ENCODE peak calls at places on chromosomes 11 and 22, in six cellular contexts. H is left lung, T is SK-N-SH, Y is lung, K is heart right ventricle, M is heart left ventricle. C is an unnamed sample.

GRCh38 chr11:123585206-123585605 is 69.2 kb downstream of the SCN3B start:
- DNase-seq in T (no peak), K (no peak), Y (no peak), H (no peak), M (no peak), C (no peak)

GRCh38 chr11:77346906-77347603 is 45.6 kb upstream of the GDPD4 start:
- DNase-seq in H (no peak), T (no peak), Y (no peak), K (no peak), M (no peak), C (no peak)

GRCh38 chr22:23893957-23894709 is at the start of gene MIF:
- DNase-seq in H (peak; percentile 100), M (peak; percentile 96), Y (peak; percentile 96), T (peak; percentile 98), K (peak; percentile 94), C (peak; percentile 97)

GRCh38 chr11:125938418-125938817 is 7.4 kb upstream of the VSIG10L2 start:
- DNase-seq in T (no peak), M (no peak), Y (no peak), H (no peak), K (no peak), C (no peak)

GRCh38 chr22:50633771-50634170 is 5.8 kb upstream of the ARSA start:
- DNase-seq in K (no peak), T (peak; percentile 7), Y (no peak), H (no peak), M (no peak), C (no peak)

GRCh38 chr11:113240389-113240788 is 74.0 kb upstream of the TTC12 start:
- DNase-seq in H (no peak), Y (no peak), K (no peak), T (no peak), M (no peak), C (no peak)

GRCh38 chr11:115476463-115477286 is 27.5 kb downstream of the CADM1 start:
- DNase-seq in M (no peak), T (no peak), Y (no peak), K (no peak), H (no peak), C (no peak)

GRCh38 chr11:95337972-95338429 is 107.0 kb upstream of the SESN3 start:
- DNase-seq in K (no peak), H (no peak), T (no peak), Y (no peak), M (no peak), C (no peak)

GRCh38 chr22:19429950-19430889 is 1.3 kb downstream of the HIRA start:
- DNase-seq in Y (no peak), T (peak; percentile 40), M (no peak), H (no peak), K (peak; percentile 28), C (peak; percentile 25)

GRCh38 chr11:65218446-65218845 is 36.7 kb downstream of the CAPN1 start:
- DNase-seq in Y (no peak), H (peak; percentile 27), K (no peak), M (peak; percentile 13), T (no peak), C (no peak)

GRCh38 chr22:45007247-45007945 is 2.4 kb downstream of the PHF21B start:
- DNase-seq in T (peak; percentile 91), M (peak; percentile 40), H (peak; percentile 70), Y (no peak), K (peak; percentile 27), C (peak; percentile 25)

GRCh38 chr11:78019808-78020207 is 3.3 kb downstream of the KCTD14 start:
- DNase-seq in T (no peak), K (no peak), M (no peak), Y (no peak), H (no peak), C (no peak)

GRCh38 chr11:2092956-2093412 is 46.2 kb downstream of the IGF2 start:
- DNase-seq in H (peak; percentile 88), M (peak; percentile 76), Y (peak; percentile 82), T (peak; percentile 55), K (peak; percentile 76), C (peak; percentile 100)

GRCh38 chr11:112016088-112016764 is 9.0 kb upstream of the DLAT start:
- DNase-seq in K (no peak), Y (no peak), T (no peak), M (no peak), H (no peak), C (no peak)

GRCh38 chr11:46979358-46979757 is 42.8 kb downstream of the CSTPP1 start:
- DNase-seq in H (no peak), M (no peak), T (no peak), K (no peak), Y (no peak), C (no peak)

GRCh38 chr11:12198261-12198925 is 88.0 kb downstream of the MICAL2 start:
- DNase-seq in K (no peak), M (no peak), Y (no peak), H (no peak), T (no peak), C (no peak)

GRCh38 chr11:110297726-110298297 is 1.4 kb upstream of the RDX start:
- DNase-seq in M (no peak), Y (no peak), H (no peak), T (no peak), K (no peak), C (no peak)

GRCh38 chr22:27749597-27750225 is 51.8 kb downstream of the MN1 start:
- DNase-seq in Y (no peak), K (no peak), T (no peak), H (no peak), M (no peak), C (no peak)

GRCh38 chr11:62140302-62141110 is 16.7 kb downstream of the INCENP start:
- DNase-seq in Y (no peak), T (no peak), K (no peak), M (no peak), H (no peak), C (no peak)

GRCh38 chr11:8531312-8531711 is 62.7 kb downstream of the STK33 start:
- DNase-seq in Y (no peak), H (no peak), T (peak; percentile 76), M (peak; percentile 52), K (peak; percentile 52), C (no peak)

GRCh38 chr22:44436656-44437492 is 61.2 kb downstream of the RTL6 start:
- DNase-seq in H (no peak), K (no peak), T (no peak), M (peak; percentile 14), Y (no peak), C (no peak)

GRCh38 chr11:10307411-10308207 is 2.7 kb downstream of the ADM start:
- DNase-seq in T (peak; percentile 91), M (peak; percentile 82), Y (peak; percentile 75), K (peak; percentile 80), H (peak; percentile 96), C (peak; percentile 91)

GRCh38 chr11:66835762-66836405 is 7.4 kb upstream of the RCE1 start:
- DNase-seq in Y (no peak), M (no peak), K (no peak), T (no peak), H (no peak), C (no peak)

GRCh38 chr11:119095066-119095880 is 6.4 kb downstream of the DPAGT1 start:
- DNase-seq in T (peak; percentile 96), Y (peak; percentile 99), M (peak; percentile 99), K (peak; percentile 99), H (peak; percentile 95), C (peak; percentile 98)
- TF ChIP-seq CTCF in T (peak; percentile 14), Y (no peak), M (no peak), K (no peak), H (peak; percentile 2), C (no peak)

DNA sequence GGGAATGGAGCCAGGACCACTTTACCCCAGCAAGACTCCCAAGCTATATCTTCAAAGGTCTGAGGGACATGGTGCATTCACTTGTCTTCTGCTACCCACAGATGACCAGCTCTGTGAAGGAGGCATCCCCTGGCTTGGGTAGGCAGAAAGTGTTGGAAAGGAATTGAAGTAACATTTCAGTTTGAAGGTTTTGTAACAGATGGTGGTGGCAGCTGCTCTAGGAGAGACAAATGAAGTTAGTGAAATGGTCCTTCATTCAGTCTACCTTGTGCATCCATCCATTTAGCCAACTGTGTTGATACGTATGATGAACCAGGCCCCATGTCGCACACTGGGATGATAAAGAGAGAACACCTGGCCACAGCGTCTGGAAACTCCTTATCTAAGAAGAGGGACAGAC is 140.5 kb downstream of the COMMD9 start:
- DNase-seq in Y (no peak), T (no peak), K (no peak), M (no peak), H (no peak), C (no peak)
- H3K27ac ChIP-seq in Y (no peak overlapping the region), T (peak overlapping the region; percentile 90), K (no peak overlapping the region), M (no peak overlapping the region), H (no peak overlapping the region), C (no peak overlapping the region)

DNA sequence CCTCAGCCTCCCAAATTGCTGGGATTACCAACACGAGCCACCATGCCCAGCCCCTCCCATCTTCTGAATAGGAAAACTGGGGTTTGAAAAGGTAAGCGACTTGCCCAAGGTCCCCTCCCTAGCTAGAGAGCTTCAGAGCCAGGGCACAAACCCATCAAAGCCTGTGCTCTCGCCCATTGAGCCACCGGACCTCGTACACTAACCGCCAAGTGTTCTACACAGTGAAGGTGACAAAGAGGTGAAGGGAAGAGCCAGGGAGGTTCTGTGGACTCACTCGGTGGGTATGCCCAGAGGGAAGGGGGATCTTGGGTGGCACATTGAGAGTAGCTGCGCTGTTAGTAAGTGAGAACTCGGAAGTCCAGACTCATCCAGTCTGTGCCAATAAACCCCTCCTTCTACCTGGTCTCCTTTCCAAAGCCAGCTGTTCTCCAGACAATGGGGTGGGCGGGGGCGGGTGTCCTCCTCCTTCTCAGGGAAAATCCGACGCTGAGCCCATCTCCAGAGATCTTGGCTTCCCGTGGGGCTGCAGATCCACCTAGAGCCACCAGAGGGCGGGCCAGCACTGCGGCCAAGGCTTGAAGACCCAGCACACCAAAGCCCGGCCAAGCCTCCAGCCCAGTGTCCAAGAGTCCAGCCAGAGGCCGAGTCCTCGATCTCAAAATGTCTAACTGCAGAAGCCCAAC is 3.2 kb upstream of the RTN4RL2 start:
- DNase-seq in T (peak; percentile 85), M (peak; percentile 89), K (peak; percentile 89), Y (peak; percentile 89), H (peak; percentile 96), C (peak; percentile 95)
- H3K4me3 ChIP-seq in T (no peak overlapping the region), M (peak overlapping the region; percentile 19), K (no peak overlapping the region), Y (no peak overlapping the region), H (no peak overlapping the region), C (no peak overlapping the region)

GRCh38 chr11:132100583-132100982 is 730.2 kb downstream of the NTM start:
- DNase-seq in M (no peak), K (no peak), Y (no peak), T (no peak), H (no peak), C (no peak)

GRCh38 chr11:132101861-132102260 is 731.4 kb downstream of the NTM start:
- DNase-seq in T (no peak), K (no peak), H (no peak), Y (no peak), M (no peak), C (no peak)

GRCh38 chr11:132103006-132103405 is 732.6 kb downstream of the NTM start:
- DNase-seq in H (no peak), Y (no peak), T (no peak), K (no peak), M (no peak), C (no peak)

GRCh38 chr11:132095230-132096165 is 725.1 kb downstream of the NTM start:
- DNase-seq in Y (no peak), M (no peak), H (no peak), T (peak; percentile 28), K (no peak), C (no peak)

DNA sequence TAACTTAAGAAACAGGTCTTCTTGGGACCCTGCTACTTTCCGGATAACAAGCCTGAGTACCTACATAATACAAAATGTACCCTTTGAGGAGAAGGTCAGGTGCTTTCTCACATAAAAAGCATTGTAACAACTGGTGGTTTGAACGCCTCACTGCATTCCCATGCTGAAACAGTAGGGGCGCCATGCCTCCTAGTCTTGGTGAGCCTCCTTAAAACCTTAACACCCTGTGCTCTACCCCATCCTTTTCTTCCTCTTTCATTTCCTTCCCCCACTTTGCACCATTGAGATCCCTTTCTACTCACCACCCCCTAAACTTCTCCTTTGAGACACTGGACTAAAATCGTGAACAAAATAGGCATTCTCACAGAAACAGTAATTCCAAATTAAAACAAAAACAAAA is 729.3 kb downstream of the NTM start:
- DNase-seq in Y (no peak), K (no peak), T (peak; percentile 27), H (no peak), M (no peak), C (no peak)
- TF ChIP-seq CTCF in Y (no peak), K (peak; percentile 30), T (peak; percentile 40), H (no peak), M (peak; percentile 27), C (no peak)